ENCODE peak calls at places on chromosomes 1 and 21, in ten cellular contexts. A is epithelial cell of esophagus, P is bronchial epithelial cell, J is WERI-Rb-1, N is HFF-Myc, Q is Peyer's patch, K is IMR-90, Z is GM23338, V is sigmoid colon, T is astrocyte of the cerebellum. L is an unnamed sample.

GRCh38 chr1:34929853-34930701 is 627 bp upstream of the DLGAP3 start:
- DNase-seq in P (no peak), T (no peak), K (no peak), J (peak), A (no peak), V (no peak), Z (peak), Q (no peak), N (no peak), L (no peak)

GRCh38 chr1:160284220-160284781 is 632 bp downstream of the PEX19 start:
- DNase-seq in V (no peak), T (no peak), K (peak), A (peak), J (no peak), Z (peak), Q (no peak), N (no peak), P (peak), L (no peak)

GRCh38 chr1:247456024-247456423 is 1.9 kb downstream of the OR2B11 start:
- DNase-seq in T (no peak), P (no peak), J (no peak), Z (no peak), K (no peak), V (no peak), N (no peak), Q (no peak), A (no peak), L (no peak)

GRCh38 chr1:227924838-227925574 is 22.7 kb downstream of the WNT9A start:
- DNase-seq in A (no peak), Z (no peak), V (no peak), N (no peak), K (no peak), P (no peak), Q (no peak), T (no peak), J (no peak), L (no peak)

GRCh38 chr21:15761508-15762100 is 31.8 kb downstream of the USP25 start:
- DNase-seq in Q (peak), V (no peak), N (no peak), Z (no peak), J (no peak), A (no peak), P (no peak), T (no peak), K (no peak), L (no peak)

GRCh38 chr1:4046836-4047461 is 146.9 kb upstream of the C1orf174 start:
- DNase-seq in T (no peak), Z (no peak), A (no peak), Q (no peak), N (no peak), J (no peak), P (no peak), V (no peak), K (no peak), L (no peak)

GRCh38 chr21:36701912-36702621 is 3.2 kb downstream of the SIM2 start:
- DNase-seq in Z (peak), T (no peak), J (no peak), P (no peak), N (no peak), V (no peak), Q (no peak), K (peak), A (no peak), L (peak)

GRCh38 chr1:197671140-197671539 is 104.1 kb downstream of the DENND1B start:
- DNase-seq in N (no peak), J (no peak), V (no peak), Q (no peak), P (no peak), A (no peak), Z (no peak), K (peak), T (no peak), L (no peak)

GRCh38 chr1:157691285-157691920 is 9.2 kb downstream of the FCRL3 start:
- DNase-seq in Z (peak), N (peak), A (peak), K (peak), Q (no peak), P (peak), V (no peak), J (peak), T (peak), L (peak)

GRCh38 chr1:234777850-234778214 is 167.9 kb upstream of the IRF2BP2 start:
- DNase-seq in T (no peak), Q (no peak), V (no peak), Z (no peak), N (no peak), J (peak), A (peak), K (no peak), P (no peak), L (no peak)

GRCh38 chr1:241240084-241240483 is 116.9 kb downstream of the RGS7 start:
- DNase-seq in K (no peak), J (no peak), V (no peak), Z (no peak), N (no peak), Q (no peak), A (no peak), P (no peak), T (no peak), L (no peak)

GRCh38 chr1:245874942-245875580 is 632.0 kb downstream of the SMYD3 start:
- DNase-seq in Z (no peak), P (peak), K (peak), A (peak), J (no peak), V (peak), T (peak), Q (no peak), N (peak), L (no peak)

GRCh38 chr1:15684468-15685283 is 556 bp downstream of the PLEKHM2 start:
- DNase-seq in K (no peak), J (peak), T (no peak), Z (peak), V (peak), A (no peak), N (no peak), Q (peak), P (no peak), L (peak)

GRCh38 chr1:206030714-206031113 is 7.0 kb upstream of the CTSE start:
- DNase-seq in A (peak), J (peak), N (peak), K (peak), T (peak), P (peak), Z (peak), V (peak), Q (peak), L (peak)

GRCh38 chr1:180773210-180773865 is 139.4 kb upstream of the KIAA1614 start:
- DNase-seq in P (peak), Q (no peak), N (no peak), A (peak), T (no peak), K (peak), Z (no peak), J (no peak), V (no peak), L (no peak)

GRCh38 chr21:44400791-44401385 is 47.5 kb downstream of the TRPM2 start:
- DNase-seq in A (no peak), N (no peak), Z (no peak), J (no peak), V (no peak), K (no peak), T (no peak), Q (no peak), P (no peak), L (no peak)

GRCh38 chr1:27672750-27673112 is 739 bp upstream of the IFI6 start:
- DNase-seq in T (no peak), J (no peak), K (peak), Q (no peak), V (no peak), N (no peak), A (no peak), Z (no peak), P (no peak), L (no peak)

GRCh38 chr1:109229531-109230127 is 15.9 kb downstream of the SARS1 start:
- DNase-seq in P (no peak), J (peak), A (no peak), T (no peak), Z (peak), N (no peak), Q (no peak), K (no peak), V (no peak), L (no peak)

GRCh38 chr1:70542040-70542439 is 131.0 kb downstream of the CTH start:
- DNase-seq in J (no peak), Q (no peak), V (no peak), T (no peak), Z (no peak), K (no peak), N (no peak), P (no peak), A (no peak), L (no peak)

GRCh38 chr1:117537291-117537920 is 68.4 kb upstream of the TENT5C start:
- DNase-seq in J (no peak), A (peak), N (no peak), K (no peak), Z (peak), T (no peak), P (peak), Q (peak), V (no peak), L (no peak)

GRCh38 chr1:29271724-29272123 is 35.4 kb downstream of the PTPRU start:
- DNase-seq in Z (peak), V (peak), K (peak), T (peak), A (peak), N (no peak), Q (peak), P (peak), J (peak), L (no peak)

GRCh38 chr1:86445919-86446318 is 21.9 kb downstream of the CLCA2 start:
- DNase-seq in J (no peak), V (no peak), A (no peak), Z (no peak), N (no peak), P (no peak), K (no peak), T (no peak), Q (no peak), L (no peak)

GRCh38 chr1:206921772-206922265 is at the start of gene FCMR:
- DNase-seq in P (peak), A (peak), Z (no peak), J (no peak), V (no peak), Q (no peak), N (no peak), K (no peak), T (no peak), L (peak)

GRCh38 chr1:44798481-44799365 is 1.5 kb upstream of the PLK3 start:
- DNase-seq in K (no peak), Z (no peak), A (no peak), N (no peak), T (no peak), V (peak), Q (peak), J (no peak), P (no peak), L (no peak)

GRCh38 chr21:25881524-25882376 is 147.0 kb downstream of the GABPA start:
- DNase-seq in J (peak), N (peak), T (peak), Z (peak), V (peak), Q (peak), K (peak), A (peak), P (peak), L (peak)

GRCh38 chr1:178055093-178055492 is 38.8 kb upstream of the RASAL2 start:
- DNase-seq in Z (peak), A (peak), J (peak), K (no peak), Q (no peak), T (no peak), N (no peak), P (peak), V (no peak), L (no peak)
- TF ChIP-seq CTCF in Z (peak), A (peak), J (peak), K (no peak), Q (no peak), T (no peak), N (no peak), P (peak), V (no peak), L (peak)

DNA sequence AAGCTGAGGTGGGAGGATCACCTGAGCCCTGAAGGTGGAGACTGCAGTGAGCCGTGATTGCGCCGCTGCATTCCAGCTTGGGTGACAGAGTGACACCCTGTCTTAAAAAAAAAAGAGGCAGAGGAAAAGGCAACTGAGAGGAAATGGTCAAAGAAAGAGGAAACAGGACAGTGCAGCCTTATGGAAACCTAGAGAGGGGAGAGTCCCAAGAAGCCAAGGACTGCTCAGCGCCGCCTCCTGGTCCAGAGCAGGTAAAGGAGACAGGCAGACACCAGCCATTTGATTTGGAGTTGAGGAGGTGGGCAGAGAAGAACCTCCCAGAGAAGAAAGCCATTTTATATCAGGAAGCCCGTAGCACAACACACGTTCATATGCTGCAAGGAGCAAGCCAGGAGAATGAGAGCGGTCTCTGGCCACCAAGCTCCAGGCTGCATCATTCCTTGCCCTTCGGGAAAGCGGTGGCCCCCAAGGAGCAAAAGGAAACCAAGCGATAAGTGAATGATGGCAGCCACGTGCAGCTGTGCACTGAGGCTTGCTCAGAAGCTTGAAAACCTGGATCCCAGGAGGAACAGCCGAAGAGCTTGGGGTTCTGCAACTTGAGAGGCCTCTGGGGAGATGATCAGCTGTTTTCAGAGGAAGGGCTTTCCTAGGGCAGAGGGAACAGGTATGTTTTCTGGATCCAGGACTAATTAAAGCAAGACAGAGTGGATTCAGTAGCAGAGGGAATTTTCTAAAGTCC is 33.7 kb downstream of the LRRC42 start:
- DNase-seq in T (no peak), J (no peak), N (no peak), V (no peak), A (no peak), K (no peak), Z (peak), Q (no peak), P (no peak), L (no peak)
- TF ChIP-seq CTCF in T (no peak), J (no peak), N (no peak), V (no peak), A (no peak), K (no peak), Z (peak), Q (no peak), P (no peak), L (no peak)

DNA sequence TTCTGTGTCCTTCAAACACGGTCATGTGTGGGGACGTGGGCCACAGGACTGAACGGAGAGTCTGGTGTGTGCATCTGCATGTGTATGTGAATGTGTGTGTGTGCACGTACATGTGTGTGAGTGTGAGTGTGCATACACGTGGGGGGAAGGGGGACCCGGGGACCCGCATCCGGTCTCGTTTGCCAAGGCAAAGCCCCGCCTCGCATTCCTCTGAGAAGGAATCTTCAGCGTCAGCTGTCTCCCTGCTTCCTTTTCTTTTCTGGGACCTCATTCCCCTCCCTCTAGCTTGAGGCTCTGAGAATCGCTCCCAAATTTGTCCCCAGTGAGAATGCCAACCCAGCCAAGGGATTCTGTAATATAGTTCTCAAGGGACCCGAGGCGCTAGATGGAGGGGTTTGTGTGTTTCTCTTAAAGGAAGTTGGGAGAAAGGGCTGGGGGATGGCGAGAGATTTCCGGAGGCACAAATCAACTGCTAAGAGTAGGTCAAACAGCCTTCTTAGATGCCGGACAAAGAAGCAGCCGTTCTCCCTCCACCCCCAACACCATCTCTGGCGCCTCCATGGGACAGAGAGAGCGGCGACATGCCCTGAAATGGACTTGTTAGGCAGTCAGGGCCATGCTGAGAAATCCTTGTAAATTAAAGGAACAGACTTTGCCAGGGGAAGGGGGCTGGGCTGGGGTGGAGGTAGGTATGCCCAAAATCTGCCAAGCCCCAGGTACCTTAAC is 6.6 kb downstream of the IFFO2 start:
- DNase-seq in K (peak), N (no peak), T (no peak), A (peak), P (no peak), V (peak), Z (peak), J (peak), Q (no peak), L (peak)
- TF ChIP-seq CTCF in K (peak), N (no peak), T (peak), A (peak), P (no peak), V (no peak), Z (peak), J (peak), Q (no peak), L (peak)

GRCh38 chr1:94787676-94788075 is 32.5 kb upstream of the SLC44A3 start:
- DNase-seq in T (no peak), N (no peak), Z (no peak), Q (no peak), J (no peak), A (no peak), K (no peak), P (no peak), V (no peak), L (no peak)
- TF ChIP-seq CTCF in T (no peak), N (no peak), Z (no peak), Q (no peak), J (no peak), A (no peak), K (no peak), P (no peak), V (no peak), L (no peak)

DNA sequence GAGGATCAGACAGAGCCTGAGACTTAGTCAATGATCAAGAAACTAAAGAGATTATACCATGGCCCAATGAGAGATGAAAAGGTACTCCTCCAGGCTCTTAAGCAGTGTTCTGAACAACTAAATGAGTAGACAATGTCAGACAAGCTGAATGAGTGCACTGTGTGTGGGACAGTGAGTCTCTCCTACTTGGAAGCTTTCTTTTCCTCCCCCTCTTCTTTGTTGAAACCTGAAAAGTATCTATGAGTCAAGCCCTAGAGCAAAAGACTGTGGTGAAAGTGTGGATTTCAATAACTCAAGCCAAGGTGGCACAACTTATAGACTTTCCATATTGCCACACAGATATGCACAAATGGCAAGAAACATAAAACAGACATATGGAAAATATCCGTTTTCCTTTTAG is 96.8 kb downstream of the LMX1A start:
- DNase-seq in Z (no peak), J (no peak), A (peak), N (no peak), V (no peak), T (no peak), K (no peak), P (peak), Q (no peak), L (no peak)
- TF ChIP-seq CTCF in Z (no peak), J (no peak), A (no peak), N (no peak), V (no peak), T (no peak), K (no peak), P (no peak), Q (no peak), L (no peak)

GRCh38 chr1:201896951-201897391 is 8.3 kb downstream of the SHISA4 start:
- DNase-seq in V (peak), J (peak), Q (no peak), Z (no peak), N (no peak), A (peak), P (peak), K (peak), T (no peak), L (no peak)
- TF ChIP-seq CTCF in V (no peak), J (peak), Q (no peak), Z (no peak), N (no peak), A (peak), P (no peak), K (no peak), T (no peak), L (no peak)

L was measured in GM20000.